ENCODE peak calls at places on chromosomes 12 and 14, in seven cellular contexts. One of them, this sample, is unnamed.

GRCh38 chr12:123237646-123238329 is 4.6 kb downstream of the MTRFR start:
- DNase-seq in astrocyte of the cerebellum: peak; percentile 53
- DNase-seq in NCI-H345: peak; percentile 32
- DNase-seq in stimulated activated CD8-positive, alpha-beta memory T cell treated with anti-CD3 and anti-CD28 coated beads, Interleukin-4, amount 100 ng/mL, for 1 hour: peak; percentile 56
- DNase-seq in mucosa of descending colon: peak; percentile 85
- DNase-seq in EL: peak; percentile 72
- DNase-seq in GM10248: peak; percentile 49
- DNase-seq in this sample: peak; percentile 62

GRCh38 chr14:36661506-36662257 is at the start of gene PAX9:
- DNase-seq in GM10248: peak; percentile 58
- DNase-seq in EL: peak; percentile 59
- DNase-seq in NCI-H345: peak; percentile 99
- DNase-seq in mucosa of descending colon: peak; percentile 96
- DNase-seq in stimulated activated CD8-positive, alpha-beta memory T cell treated with anti-CD3 and anti-CD28 coated beads, Interleukin-4, amount 100 ng/mL, for 1 hour: no peak
- DNase-seq in astrocyte of the cerebellum: peak; percentile 18
- DNase-seq in this sample: peak; percentile 23

GRCh38 chr12:93908846-93909592 is 231.8 kb downstream of the CRADD start:
- DNase-seq in GM10248: no peak
- DNase-seq in EL: peak; percentile 25
- DNase-seq in astrocyte of the cerebellum: no peak
- DNase-seq in mucosa of descending colon: peak; percentile 60
- DNase-seq in NCI-H345: peak; percentile 78
- DNase-seq in stimulated activated CD8-positive, alpha-beta memory T cell treated with anti-CD3 and anti-CD28 coated beads, Interleukin-4, amount 100 ng/mL, for 1 hour: no peak
- DNase-seq in this sample: no peak

GRCh38 chr14:92513966-92514843 is 624 bp downstream of the RIN3 start:
- DNase-seq in astrocyte of the cerebellum: no peak
- DNase-seq in GM10248: peak; percentile 51
- DNase-seq in stimulated activated CD8-positive, alpha-beta memory T cell treated with anti-CD3 and anti-CD28 coated beads, Interleukin-4, amount 100 ng/mL, for 1 hour: no peak
- DNase-seq in mucosa of descending colon: peak; percentile 58
- DNase-seq in EL: peak; percentile 30
- DNase-seq in NCI-H345: no peak
- DNase-seq in this sample: no peak

GRCh38 chr14:60981626-60982455 is 796 bp downstream of the SLC38A6 start:
- DNase-seq in GM10248: no peak
- DNase-seq in NCI-H345: peak; percentile 17
- DNase-seq in EL: peak; percentile 77
- DNase-seq in stimulated activated CD8-positive, alpha-beta memory T cell treated with anti-CD3 and anti-CD28 coated beads, Interleukin-4, amount 100 ng/mL, for 1 hour: no peak
- DNase-seq in astrocyte of the cerebellum: no peak
- DNase-seq in mucosa of descending colon: peak; percentile 10
- DNase-seq in this sample: peak; percentile 5

GRCh38 chr12:31035226-31035625 is 38.4 kb upstream of the DDX11 start:
- DNase-seq in GM10248: no peak
- DNase-seq in stimulated activated CD8-positive, alpha-beta memory T cell treated with anti-CD3 and anti-CD28 coated beads, Interleukin-4, amount 100 ng/mL, for 1 hour: no peak
- DNase-seq in EL: no peak
- DNase-seq in mucosa of descending colon: no peak
- DNase-seq in astrocyte of the cerebellum: no peak
- DNase-seq in NCI-H345: no peak
- DNase-seq in this sample: no peak

GRCh38 chr12:42235426-42235825 is 2.6 kb downstream of the YAF2 start:
- DNase-seq in mucosa of descending colon: no peak
- DNase-seq in NCI-H345: no peak
- DNase-seq in GM10248: no peak
- DNase-seq in stimulated activated CD8-positive, alpha-beta memory T cell treated with anti-CD3 and anti-CD28 coated beads, Interleukin-4, amount 100 ng/mL, for 1 hour: no peak
- DNase-seq in EL: no peak
- DNase-seq in astrocyte of the cerebellum: no peak
- DNase-seq in this sample: no peak

GRCh38 chr14:68787235-68787727 is 5.6 kb downstream of the ZFP36L1 start:
- DNase-seq in EL: peak; percentile 42
- DNase-seq in stimulated activated CD8-positive, alpha-beta memory T cell treated with anti-CD3 and anti-CD28 coated beads, Interleukin-4, amount 100 ng/mL, for 1 hour: no peak
- DNase-seq in GM10248: no peak
- DNase-seq in mucosa of descending colon: no peak
- DNase-seq in NCI-H345: no peak
- DNase-seq in astrocyte of the cerebellum: no peak
- DNase-seq in this sample: no peak

GRCh38 chr14:104237651-104238423 is 99.5 kb downstream of the KIF26A start:
- DNase-seq in EL: no peak
- DNase-seq in astrocyte of the cerebellum: no peak
- DNase-seq in stimulated activated CD8-positive, alpha-beta memory T cell treated with anti-CD3 and anti-CD28 coated beads, Interleukin-4, amount 100 ng/mL, for 1 hour: no peak
- DNase-seq in mucosa of descending colon: no peak
- DNase-seq in NCI-H345: no peak
- DNase-seq in GM10248: no peak
- DNase-seq in this sample: no peak

GRCh38 chr12:131644481-131644880 is 66.4 kb upstream of the SFSWAP start:
- DNase-seq in mucosa of descending colon: no peak
- DNase-seq in GM10248: no peak
- DNase-seq in NCI-H345: no peak
- DNase-seq in astrocyte of the cerebellum: no peak
- DNase-seq in EL: no peak
- DNase-seq in stimulated activated CD8-positive, alpha-beta memory T cell treated with anti-CD3 and anti-CD28 coated beads, Interleukin-4, amount 100 ng/mL, for 1 hour: no peak
- DNase-seq in this sample: no peak

GRCh38 chr12:132281021-132281420 is 48.4 kb downstream of the GALNT9 start:
- DNase-seq in astrocyte of the cerebellum: no peak
- DNase-seq in EL: no peak
- DNase-seq in NCI-H345: no peak
- DNase-seq in mucosa of descending colon: no peak
- DNase-seq in stimulated activated CD8-positive, alpha-beta memory T cell treated with anti-CD3 and anti-CD28 coated beads, Interleukin-4, amount 100 ng/mL, for 1 hour: no peak
- DNase-seq in GM10248: no peak
- DNase-seq in this sample: no peak

GRCh38 chr14:75277000-75277795 is 1.4 kb upstream of the FOS start:
- DNase-seq in astrocyte of the cerebellum: no peak
- DNase-seq in mucosa of descending colon: peak; percentile 91
- DNase-seq in NCI-H345: peak; percentile 74
- DNase-seq in stimulated activated CD8-positive, alpha-beta memory T cell treated with anti-CD3 and anti-CD28 coated beads, Interleukin-4, amount 100 ng/mL, for 1 hour: no peak
- DNase-seq in EL: peak; percentile 87
- DNase-seq in GM10248: peak; percentile 77
- DNase-seq in this sample: no peak

GRCh38 chr14:65070710-65071033 is 31.6 kb downstream of the MAX start:
- DNase-seq in mucosa of descending colon: peak; percentile 81
- DNase-seq in EL: peak; percentile 8
- DNase-seq in GM10248: no peak
- DNase-seq in NCI-H345: no peak
- DNase-seq in stimulated activated CD8-positive, alpha-beta memory T cell treated with anti-CD3 and anti-CD28 coated beads, Interleukin-4, amount 100 ng/mL, for 1 hour: no peak
- DNase-seq in astrocyte of the cerebellum: no peak
- DNase-seq in this sample: no peak

GRCh38 chr14:96272777-96273471 is 16.9 kb downstream of the BDKRB1 start:
- DNase-seq in stimulated activated CD8-positive, alpha-beta memory T cell treated with anti-CD3 and anti-CD28 coated beads, Interleukin-4, amount 100 ng/mL, for 1 hour: no peak
- DNase-seq in astrocyte of the cerebellum: no peak
- DNase-seq in mucosa of descending colon: no peak
- DNase-seq in NCI-H345: no peak
- DNase-seq in GM10248: no peak
- DNase-seq in EL: peak; percentile 34
- DNase-seq in this sample: no peak

GRCh38 chr12:3205742-3206519 is 128.8 kb downstream of the TSPAN9 start:
- DNase-seq in astrocyte of the cerebellum: no peak
- DNase-seq in GM10248: no peak
- DNase-seq in EL: no peak
- DNase-seq in mucosa of descending colon: no peak
- DNase-seq in stimulated activated CD8-positive, alpha-beta memory T cell treated with anti-CD3 and anti-CD28 coated beads, Interleukin-4, amount 100 ng/mL, for 1 hour: no peak
- DNase-seq in NCI-H345: no peak
- DNase-seq in this sample: no peak

GRCh38 chr12:42871831-42872230 is 282.3 kb upstream of the PRICKLE1 start:
- DNase-seq in EL: no peak
- DNase-seq in NCI-H345: no peak
- DNase-seq in mucosa of descending colon: no peak
- DNase-seq in stimulated activated CD8-positive, alpha-beta memory T cell treated with anti-CD3 and anti-CD28 coated beads, Interleukin-4, amount 100 ng/mL, for 1 hour: no peak
- DNase-seq in GM10248: no peak
- DNase-seq in astrocyte of the cerebellum: peak; percentile 36
- DNase-seq in this sample: no peak

GRCh38 chr14:95521001-95521400 is 4.6 kb upstream of the SYNE3 start:
- DNase-seq in NCI-H345: no peak
- DNase-seq in GM10248: no peak
- DNase-seq in mucosa of descending colon: no peak
- DNase-seq in stimulated activated CD8-positive, alpha-beta memory T cell treated with anti-CD3 and anti-CD28 coated beads, Interleukin-4, amount 100 ng/mL, for 1 hour: no peak
- DNase-seq in astrocyte of the cerebellum: no peak
- DNase-seq in EL: no peak
- DNase-seq in this sample: no peak

GRCh38 chr12:131574397-131574775 is 136.5 kb upstream of the SFSWAP start:
- DNase-seq in EL: no peak
- DNase-seq in GM10248: no peak
- DNase-seq in NCI-H345: no peak
- DNase-seq in mucosa of descending colon: no peak
- DNase-seq in astrocyte of the cerebellum: no peak
- DNase-seq in stimulated activated CD8-positive, alpha-beta memory T cell treated with anti-CD3 and anti-CD28 coated beads, Interleukin-4, amount 100 ng/mL, for 1 hour: no peak
- DNase-seq in this sample: no peak

GRCh38 chr14:76872796-76873432 is 46.7 kb downstream of the LRRC74A start:
- DNase-seq in stimulated activated CD8-positive, alpha-beta memory T cell treated with anti-CD3 and anti-CD28 coated beads, Interleukin-4, amount 100 ng/mL, for 1 hour: peak; percentile 49
- DNase-seq in NCI-H345: peak; percentile 46
- DNase-seq in GM10248: peak; percentile 82
- DNase-seq in mucosa of descending colon: peak; percentile 74
- DNase-seq in astrocyte of the cerebellum: peak; percentile 12
- DNase-seq in EL: peak; percentile 55
- DNase-seq in this sample: no peak

GRCh38 chr14:20469242-20469889 is at the start of gene PNP:
- DNase-seq in GM10248: peak; percentile 96
- DNase-seq in astrocyte of the cerebellum: peak; percentile 60
- DNase-seq in EL: peak; percentile 91
- DNase-seq in stimulated activated CD8-positive, alpha-beta memory T cell treated with anti-CD3 and anti-CD28 coated beads, Interleukin-4, amount 100 ng/mL, for 1 hour: peak; percentile 76
- DNase-seq in NCI-H345: peak; percentile 92
- DNase-seq in mucosa of descending colon: peak; percentile 97
- DNase-seq in this sample: peak; percentile 65

GRCh38 chr12:124613151-124613585 is 45.8 kb upstream of the NCOR2 start:
- DNase-seq in mucosa of descending colon: peak; percentile 73
- DNase-seq in astrocyte of the cerebellum: peak; percentile 82
- DNase-seq in NCI-H345: peak; percentile 87
- DNase-seq in stimulated activated CD8-positive, alpha-beta memory T cell treated with anti-CD3 and anti-CD28 coated beads, Interleukin-4, amount 100 ng/mL, for 1 hour: no peak
- DNase-seq in EL: no peak
- DNase-seq in GM10248: no peak
- DNase-seq in this sample: no peak

GRCh38 chr14:38578278-38578681 is 322.4 kb upstream of the CLEC14A start:
- DNase-seq in NCI-H345: no peak
- DNase-seq in stimulated activated CD8-positive, alpha-beta memory T cell treated with anti-CD3 and anti-CD28 coated beads, Interleukin-4, amount 100 ng/mL, for 1 hour: no peak
- DNase-seq in GM10248: no peak
- DNase-seq in mucosa of descending colon: peak; percentile 2
- DNase-seq in EL: peak; percentile 50
- DNase-seq in astrocyte of the cerebellum: no peak
- DNase-seq in this sample: no peak